ENCODE peak calls at places on chromosomes 4 and X, in five cellular contexts. Z is K562, X is transverse colon, F is stomach, G is prostate gland. Q is an unnamed sample. For H3K4me1, the result is how much of the 10 kb centered on the place peaks cover.

GRCh38 chrX:8879750-8880149 is 78.6 kb upstream of the FAM9A start:
- DNase-seq in Z (peak), X (peak), F (peak), G (no peak), Q (no peak)

GRCh38 chrX:55924574-55924973 is 207.0 kb downstream of the RRAGB start:
- DNase-seq in Z (no peak), X (no peak), F (no peak), G (no peak), Q (no peak)

GRCh38 chr4:156656911-156657310 is 314.7 kb downstream of the PDGFC start:
- DNase-seq in Z (no peak), X (no peak), F (no peak), G (no peak), Q (no peak)

GRCh38 chr4:71584654-71585053 is 199.2 kb downstream of the GC start:
- DNase-seq in Z (no peak), X (no peak), F (no peak), G (no peak), Q (no peak)

GRCh38 chr4:100836929-100837328 is 319.1 kb upstream of the EMCN start:
- DNase-seq in Z (no peak), X (no peak), F (no peak), G (no peak), Q (no peak)

GRCh38 chr4:94338681-94339351 is 3.8 kb downstream of the HPGDS start:
- DNase-seq in Z (no peak), X (no peak), F (no peak), G (no peak), Q (no peak)

GRCh38 chrX:117376460-117376859 is 740.1 kb downstream of the KLHL13 start:
- DNase-seq in Z (no peak), X (no peak), F (no peak), G (no peak), Q (no peak)

GRCh38 chr4:16626945-16627344 is 271.5 kb downstream of the LDB2 start:
- DNase-seq in Z (no peak), X (no peak), F (no peak), G (no peak), Q (no peak)

GRCh38 chr4:153651961-153652784 is 31.9 kb upstream of the TLR2 start:
- DNase-seq in Z (no peak), X (no peak), F (no peak), G (no peak), Q (no peak)

GRCh38 chrX:10620121-10620699 is at the start of gene MID1:
- DNase-seq in Z (no peak), X (peak), F (peak), G (peak), Q (peak)

GRCh38 chr4:52091811-52092210 is 40.7 kb downstream of the SPATA18 start:
- DNase-seq in Z (no peak), X (no peak), F (no peak), G (peak), Q (no peak)

GRCh38 chrX:119501511-119502148 is 33.4 kb downstream of the SLC25A5 start:
- DNase-seq in Z (no peak), X (no peak), F (no peak), G (no peak), Q (no peak)

GRCh38 chr4:110484029-110484428 is 8.1 kb downstream of the ENPEP start:
- DNase-seq in Z (no peak), X (no peak), F (no peak), G (no peak), Q (no peak)

GRCh38 chr4:185395255-185395955 is at the start of gene LRP2BP:
- DNase-seq in Z (no peak), X (no peak), F (no peak), G (no peak), Q (no peak)

GRCh38 chr4:113784497-113785254 is 23.1 kb upstream of the CAMK2D start:
- DNase-seq in Z (no peak), X (no peak), F (no peak), G (no peak), Q (no peak)

DNA sequence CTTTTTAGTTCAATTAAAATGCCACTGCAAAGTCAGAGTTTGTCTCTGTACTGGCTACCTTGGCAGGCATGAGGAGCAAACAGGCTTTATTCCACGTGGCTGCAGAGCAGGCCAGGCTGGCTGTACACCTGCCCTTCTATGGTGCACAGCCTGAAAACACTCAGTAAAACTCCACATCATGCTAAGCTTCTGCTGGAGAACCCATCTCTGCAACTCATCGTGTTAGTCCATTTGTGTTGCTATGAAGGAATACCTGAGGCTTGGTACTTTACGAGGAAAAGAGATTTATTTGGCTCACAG is 214.4 kb downstream of the SCFD2 start:
- DNase-seq in Z (no peak), X (no peak), F (no peak), G (peak), Q (no peak)
- H3K27ac ChIP-seq in Z (no peak), X (no peak), F (no peak), G (no peak), Q (no peak)

GRCh38 chr4:48699470-48699869 is 80.6 kb downstream of the FRYL start:
- DNase-seq in Z (no peak), X (no peak), F (no peak), G (no peak), Q (no peak)
- H3K4me1 ChIP-seq in Z (under half), X (under half), F (under half), G (under half), Q (under half)

GRCh38 chr4:76750716-76751115 is 147.2 kb downstream of the SOWAHB start:
- DNase-seq in Z (no peak), X (no peak), F (no peak), G (no peak), Q (no peak)

GRCh38 chr4:76754439-76754838 is 143.5 kb downstream of the SOWAHB start:
- DNase-seq in Z (no peak), X (no peak), F (no peak), G (no peak), Q (no peak)

GRCh38 chr4:76753814-76754213 is 144.1 kb downstream of the SOWAHB start:
- DNase-seq in Z (no peak), X (no peak), F (no peak), G (no peak), Q (no peak)

GRCh38 chr4:76751612-76752343 is 146.2 kb downstream of the SOWAHB start:
- DNase-seq in Z (no peak), X (no peak), F (no peak), G (no peak), Q (no peak)

DNA sequence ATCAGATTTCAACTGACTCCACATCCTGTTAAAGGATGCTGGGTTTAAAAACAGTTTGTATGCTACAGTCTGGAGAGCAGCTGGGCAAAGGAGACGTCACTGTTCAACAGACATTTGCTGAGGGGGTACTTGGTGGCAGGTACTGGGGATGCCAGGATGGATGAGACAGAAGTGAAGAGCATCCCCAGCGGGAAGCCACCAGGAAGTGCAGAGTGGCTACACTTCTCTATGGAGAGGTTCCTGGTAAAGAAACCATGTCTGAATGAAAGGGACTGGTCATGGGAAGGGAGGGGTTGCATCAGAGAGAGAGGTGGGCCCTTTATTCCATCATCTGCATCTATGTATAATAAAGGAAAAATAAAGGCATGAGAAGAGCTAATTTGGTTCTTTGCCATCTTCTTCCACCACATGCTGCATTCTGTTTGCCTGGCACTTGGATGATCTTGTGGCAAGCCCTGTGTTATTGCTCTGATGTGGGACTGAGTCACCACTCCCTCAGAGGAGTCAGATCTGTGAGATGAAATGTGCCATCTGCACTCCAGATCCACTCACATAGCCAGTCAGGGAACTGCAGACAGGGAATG is 144.9 kb downstream of the SOWAHB start:
- DNase-seq in Z (no peak), X (no peak), F (no peak), G (no peak), Q (no peak)
- TF ChIP-seq POLR2AphosphoS5 in Z (no peak), X (peak), F (no peak), G (no peak), Q (no peak)

GRCh38 chr4:724131-724530 is 18.5 kb downstream of the PCGF3 start:
- DNase-seq in Z (no peak), X (peak), F (no peak), G (no peak), Q (no peak)
- H3K27ac ChIP-seq in Z (no peak), X (peak), F (no peak), G (no peak), Q (peak)

DNA sequence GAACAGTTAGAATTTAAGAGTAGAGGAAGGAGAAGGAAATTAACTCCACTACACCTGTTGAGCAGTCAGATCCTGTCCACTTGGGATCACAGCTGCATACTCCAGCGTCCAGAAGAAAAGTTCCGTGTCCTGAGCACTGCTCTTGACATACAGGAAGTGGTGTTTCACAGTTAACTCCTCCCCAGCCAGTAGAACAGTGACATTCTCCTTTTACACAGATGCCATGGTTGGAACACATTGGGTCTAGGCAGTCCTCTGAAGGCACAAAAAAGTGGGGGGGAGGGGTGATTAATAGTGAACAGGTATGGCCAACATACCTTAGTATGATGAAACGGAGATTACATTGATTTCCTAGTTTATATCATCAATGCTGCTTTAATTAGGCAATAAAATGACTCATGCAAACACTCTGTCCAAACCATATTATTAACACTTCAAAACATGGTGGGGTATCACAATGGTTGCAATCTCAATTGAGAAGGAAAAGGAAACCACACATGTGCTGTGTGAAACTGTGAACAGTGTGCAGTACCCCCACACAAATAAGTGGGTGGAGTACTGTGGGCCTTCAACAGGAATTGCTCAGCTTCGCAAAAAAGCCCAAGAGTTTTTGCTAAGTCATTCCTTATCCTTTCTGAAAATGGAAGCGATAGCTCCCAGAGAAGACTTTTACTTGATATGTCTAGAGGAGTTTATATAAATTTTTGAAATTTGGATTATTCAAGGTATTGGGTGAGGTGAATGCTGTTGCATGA is 295.6 kb downstream of the SH2D1A start:
- DNase-seq in Z (peak), X (no peak), F (no peak), G (no peak), Q (no peak)
- H3K4me1 ChIP-seq in Z (under half), X (under half), F (under half), G (under half), Q (under half)

Q was measured in breast epithelium.